ENCODE peak calls at places on chromosomes 1 and 21, in nine cellular contexts. F is stimulated activated CD4-positive, alpha-beta T cell treated with anti-CD3 and anti-CD28 coated beads, Interleukin-2, amount 100 ng/mL, for 4 hours; C is A673; O is mesothelial cell of epicardium; K is NCI-H1417; J is sciatic nerve; R is central memory CD4-positive, alpha-beta T cell; L is skeletal muscle cell; N is nephron progenitor cell. I is an unnamed sample.

GRCh38 chr1:25872708-25873107 is 2.8 kb downstream of the PAQR7 start:
- DNase-seq in R (no peak), L (no peak), N (no peak), J (no peak), F (no peak), C (no peak), K (no peak), O (no peak), I (no peak)

GRCh38 chr1:85314726-85315125 is 38.3 kb upstream of the BCL10 start:
- DNase-seq in J (no peak), C (no peak), K (no peak), L (no peak), N (no peak), F (no peak), O (no peak), R (no peak), I (no peak)

GRCh38 chr1:219567341-219567947 is 45.5 kb downstream of the ZC3H11B start:
- DNase-seq in O (no peak), F (no peak), N (no peak), L (no peak), R (no peak), K (peak), C (peak), J (no peak), I (no peak)

GRCh38 chr1:171196351-171196750 is 11.3 kb downstream of the FMO2 start:
- DNase-seq in F (no peak), O (no peak), L (no peak), K (no peak), R (no peak), J (no peak), N (no peak), C (no peak), I (no peak)

GRCh38 chr1:55232448-55233148 is 17.4 kb upstream of the USP24 start:
- DNase-seq in F (no peak), R (no peak), N (no peak), C (no peak), J (no peak), O (no peak), K (no peak), L (no peak), I (no peak)

GRCh38 chr1:175303308-175303707 is 110.7 kb upstream of the KIAA0040 start:
- DNase-seq in R (no peak), F (no peak), K (no peak), C (no peak), L (no peak), N (no peak), J (no peak), O (no peak), I (no peak)

GRCh38 chr21:24514081-24514733 is 1093.1 kb downstream of the MRPL39 start:
- DNase-seq in F (no peak), J (no peak), C (peak), N (no peak), L (no peak), O (no peak), K (peak), R (no peak), I (no peak)

GRCh38 chr1:221723018-221723917 is 18.6 kb downstream of the DUSP10 start:
- DNase-seq in R (no peak), C (no peak), F (no peak), N (no peak), J (no peak), L (no peak), O (no peak), K (no peak), I (no peak)

GRCh38 chr21:41258617-41259016 is 58.0 kb upstream of the FAM3B start:
- DNase-seq in K (peak), F (no peak), N (no peak), C (no peak), O (no peak), J (no peak), L (no peak), R (no peak), I (no peak)

GRCh38 chr1:46991083-46991923 is 32.2 kb upstream of the CYP4X1 start:
- DNase-seq in O (no peak), J (no peak), L (no peak), K (peak), R (no peak), C (peak), F (no peak), N (no peak), I (no peak)

GRCh38 chr1:125087247-125087646 is 3902.5 kb downstream of the SRGAP2C start:
- DNase-seq in J (peak), N (no peak), K (no peak), F (no peak), O (no peak), R (no peak), L (no peak), C (no peak), I (no peak)

GRCh38 chr1:33111965-33112364 is 31.0 kb downstream of the AZIN2 start:
- DNase-seq in K (peak), R (no peak), J (no peak), O (no peak), F (no peak), C (no peak), L (no peak), N (no peak), I (no peak)

GRCh38 chr1:59018860-59019259 is 235.0 kb upstream of the JUN start:
- DNase-seq in N (no peak), K (no peak), J (no peak), R (no peak), C (no peak), O (no peak), F (no peak), L (no peak), I (no peak)

GRCh38 chr1:206463911-206464310 is 6.4 kb upstream of the IKBKE start:
- DNase-seq in F (no peak), N (no peak), J (no peak), L (no peak), O (no peak), C (no peak), K (no peak), R (no peak), I (no peak)

GRCh38 chr1:154716012-154716411 is 108.0 kb upstream of the ADAR start:
- DNase-seq in K (no peak), L (no peak), R (no peak), O (no peak), F (no peak), J (no peak), C (no peak), N (no peak), I (no peak)

GRCh38 chr1:153597206-153597605 is 15.7 kb downstream of the S100A16 start:
- DNase-seq in R (no peak), F (no peak), O (no peak), L (no peak), C (no peak), K (no peak), J (no peak), N (no peak), I (no peak)

GRCh38 chr1:67721112-67721511 is 36.1 kb downstream of the GADD45A start:
- DNase-seq in K (no peak), F (no peak), L (no peak), C (no peak), O (no peak), J (no peak), R (no peak), N (no peak), I (no peak)

GRCh38 chr1:83698644-83699043 is 300.3 kb downstream of the TTLL7 start:
- DNase-seq in C (no peak), R (no peak), F (no peak), O (no peak), J (no peak), L (no peak), N (no peak), K (no peak), I (no peak)

I was measured in endothelial cell.